ENCODE peak calls at places on chromosome 4, in four cellular contexts. R is K562, K is GM12878, G is HepG2. N is an unnamed sample.
A peak's percentile ranks its signal among the peaks of the same experiment; 100 is the strongest.

GRCh38 chr4:76589872-76590846 is 155.1 kb downstream of the SHROOM3 start:
- DNase-seq in R (no peak), G (peak; percentile 52), K (no peak), N (peak; percentile 63)

GRCh38 chr4:4855293-4856070 is 4.0 kb upstream of the MSX1 start:
- DNase-seq in G (no peak), K (no peak), R (no peak), N (no peak)

GRCh38 chr4:88690355-88690754 is 7.3 kb downstream of the NAP1L5 start:
- DNase-seq in K (no peak), G (no peak), R (peak; percentile 30), N (no peak)

GRCh38 chr4:165844151-165844550 is 28.9 kb upstream of the TLL1 start:
- DNase-seq in R (no peak), G (no peak), K (no peak), N (no peak)

GRCh38 chr4:7523526-7523925 is 88.8 kb upstream of the PSAPL1 start:
- DNase-seq in R (no peak), K (no peak), G (no peak), N (no peak)

GRCh38 chr4:140099993-140100392 is 54.0 kb downstream of the MAML3 start:
- DNase-seq in G (no peak), R (no peak), K (no peak), N (no peak)

GRCh38 chr4:1567519-1567807 is 116.7 kb downstream of the FAM53A start:
- DNase-seq in K (no peak), R (no peak), G (no peak), N (no peak)

GRCh38 chr4:92825186-92825715 is 521.5 kb downstream of the GRID2 start:
- DNase-seq in G (no peak), K (no peak), R (no peak), N (no peak)

GRCh38 chr4:125091031-125091540 is 223.7 kb upstream of the FAT4 start:
- DNase-seq in R (no peak), K (no peak), G (no peak), N (no peak)

GRCh38 chr4:100805547-100805946 is 287.7 kb upstream of the EMCN start:
- DNase-seq in R (no peak), G (no peak), K (no peak), N (no peak)

GRCh38 chr4:20754091-20754490 is 53.8 kb downstream of the PACRGL start:
- DNase-seq in R (no peak), G (no peak), K (no peak), N (no peak)

GRCh38 chr4:8272472-8273428 is 3.2 kb downstream of the HTRA3 start:
- DNase-seq in K (no peak), R (no peak), G (no peak), N (no peak)

GRCh38 chr4:2062168-2062807 is 3.2 kb downstream of the NAT8L start:
- DNase-seq in R (no peak), G (no peak), K (no peak), N (no peak)

DNA sequence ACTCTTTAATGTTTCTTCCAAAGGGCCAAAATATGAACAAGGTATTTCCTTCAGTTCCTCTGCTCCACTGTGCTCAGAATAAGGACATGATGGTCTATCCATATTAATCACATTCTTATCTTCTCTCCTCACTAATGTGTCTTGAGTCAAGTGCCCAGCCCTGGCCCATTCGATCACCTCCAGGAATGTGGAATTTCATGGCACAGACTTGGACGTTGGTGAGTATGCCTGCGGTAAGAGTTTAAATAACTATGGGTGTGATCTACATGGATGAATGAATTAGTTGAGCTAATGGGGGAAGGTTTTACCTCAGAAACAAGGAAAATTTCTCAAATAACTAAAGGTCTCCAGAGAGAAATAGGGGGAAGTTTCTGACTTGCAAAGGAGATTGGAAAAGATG is 174.0 kb downstream of the NPFFR2 start:
- DNase-seq in K (no peak), G (no peak), R (no peak), N (no peak)
- TF ChIP-seq HDAC6 in K (no peak), G (no peak), R (no peak), N (no peak)

DNA sequence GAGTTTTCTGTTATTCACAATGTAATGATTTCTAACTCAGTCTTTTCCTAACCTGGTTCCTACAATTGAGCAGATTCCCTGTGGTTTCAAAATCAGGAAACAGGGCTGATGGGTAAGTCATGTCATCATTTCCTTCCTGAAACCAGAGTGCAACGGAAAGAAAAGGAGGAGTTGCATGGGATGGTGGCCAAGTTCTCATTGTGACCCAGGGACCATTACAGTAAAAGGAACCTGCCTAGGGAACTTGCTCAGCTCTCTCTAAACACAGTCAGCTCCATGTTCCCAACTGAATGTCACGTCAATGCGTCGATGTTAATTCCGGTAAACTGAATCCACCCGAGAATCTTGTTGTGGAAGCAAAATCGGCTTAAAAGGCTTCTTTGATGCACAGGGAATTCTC is 51.2 kb downstream of the LGI2 start:
- DNase-seq in R (no peak), K (no peak), G (no peak), N (no peak)
- TF ChIP-seq HDAC6 in R (no peak), K (no peak), G (no peak), N (no peak)

DNA sequence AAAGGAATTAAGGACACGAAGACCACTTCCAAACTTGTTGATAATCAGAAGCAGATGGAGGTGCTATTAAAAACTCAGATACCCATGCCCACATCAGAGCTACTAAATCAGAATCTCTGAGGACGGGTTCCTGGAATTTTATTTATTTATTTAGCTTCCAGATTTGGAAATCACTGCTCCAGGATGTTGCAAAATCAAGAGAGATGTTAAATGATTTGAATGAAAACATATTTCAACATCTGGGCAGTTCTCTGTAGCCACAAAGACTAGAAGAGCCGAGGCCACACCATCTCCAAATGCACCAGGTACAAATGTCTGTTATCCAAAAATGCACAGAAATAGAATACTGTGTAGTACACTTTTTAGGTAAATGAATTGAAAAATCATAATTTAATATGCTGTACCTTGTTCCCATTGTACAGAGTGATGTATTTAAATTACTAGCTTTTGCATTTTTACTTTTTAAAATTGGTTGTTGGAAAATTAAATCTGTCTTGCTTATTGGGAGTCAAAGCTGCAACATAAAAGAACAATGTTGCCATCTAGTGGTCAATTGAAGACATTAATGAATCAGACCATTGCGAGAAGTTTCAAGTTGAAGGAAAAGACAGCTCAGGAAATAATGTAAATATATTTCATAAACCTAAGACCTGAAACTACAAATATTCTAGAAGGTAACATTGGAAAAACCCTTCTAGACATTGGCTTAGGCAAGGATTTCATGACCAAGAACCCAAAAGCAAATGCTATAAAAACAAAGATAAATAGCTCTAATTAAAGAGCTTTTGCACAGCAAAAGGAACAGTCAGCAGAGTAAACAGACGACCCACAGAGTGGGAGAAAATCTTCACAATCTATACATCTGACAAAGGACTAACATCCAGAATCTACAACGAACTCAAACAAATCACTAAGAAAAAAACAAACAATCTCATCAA is 151.3 kb upstream of the TTC29 start:
- DNase-seq in K (no peak), G (peak; percentile 34), R (peak; percentile 38), N (no peak)
- TF ChIP-seq HDAC6 in K (no peak), G (no peak), R (no peak), N (no peak)

DNA sequence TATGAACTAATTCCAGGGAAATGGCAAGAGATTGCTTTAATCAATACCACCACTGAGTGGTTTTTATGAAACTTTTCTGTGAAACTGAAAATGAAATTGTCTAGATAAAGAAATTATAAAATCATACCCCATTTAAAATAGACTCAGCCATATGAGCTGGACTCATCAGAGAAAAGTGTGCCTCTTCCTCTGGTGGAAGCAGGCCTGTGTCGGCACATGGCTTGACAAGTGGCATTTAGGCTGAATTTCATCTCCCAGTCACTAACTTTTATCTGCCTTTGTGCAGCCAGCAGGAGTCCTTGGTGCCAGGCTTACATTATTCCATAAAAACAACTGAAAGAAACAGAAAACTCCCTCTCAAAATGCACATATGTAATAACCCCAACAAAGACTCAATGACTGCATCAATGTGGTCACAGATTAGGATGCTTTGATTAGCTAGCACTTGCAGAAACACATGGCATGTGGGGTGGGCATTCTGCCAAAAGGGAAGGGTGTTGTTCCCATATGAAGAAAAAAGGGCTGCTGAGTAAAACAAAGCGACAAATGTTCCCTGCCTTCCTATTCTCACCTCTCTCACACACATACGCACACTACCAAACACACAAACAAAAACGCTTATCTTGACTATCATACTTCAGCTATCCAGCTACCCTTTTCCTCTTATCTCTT is 232.3 kb downstream of the PABPC4L start:
- DNase-seq in K (no peak), G (no peak), R (peak; percentile 7), N (no peak)
- TF ChIP-seq HDAC6 in K (no peak), G (no peak), R (no peak), N (no peak)

GRCh38 chr4:153207561-153207960 is 3.3 kb downstream of the TRIM2 start:
- DNase-seq in R (peak; percentile 42), K (no peak), G (peak; percentile 28), N (no peak)
- TF ChIP-seq HDAC6 in R (no peak), K (no peak), G (no peak), N (no peak)

GRCh38 chr4:44927361-44928061 is 201.2 kb upstream of the GNPDA2 start:
- DNase-seq in G (peak; percentile 23), R (peak; percentile 27), K (no peak), N (no peak)
- TF ChIP-seq HDAC6 in G (no peak), R (no peak), K (no peak), N (no peak)

DNA sequence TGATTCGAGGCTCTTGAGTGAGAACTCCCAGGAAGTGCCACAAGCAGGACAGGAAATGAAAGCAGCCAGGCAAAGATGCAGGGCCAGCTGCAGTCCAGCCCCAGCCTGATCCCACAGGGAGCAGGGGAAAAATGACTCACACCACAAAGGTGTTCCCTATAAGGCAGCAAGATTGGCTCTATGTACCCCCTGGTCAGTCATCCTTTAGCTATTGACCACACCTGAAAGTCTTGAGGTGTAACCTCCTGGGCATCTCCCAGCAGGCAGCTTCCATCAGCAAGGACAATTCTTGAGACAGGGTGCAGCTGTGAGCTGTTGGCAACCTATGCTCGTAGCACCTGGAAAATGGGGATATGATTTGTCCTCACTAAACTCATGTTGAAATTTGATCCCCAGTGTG is 27.9 kb upstream of the EXOC1L start:
- DNase-seq in K (no peak), R (no peak), G (no peak), N (no peak)
- TF ChIP-seq HDAC6 in K (no peak), R (no peak), G (no peak), N (no peak)

GRCh38 chr4:16759781-16760459 is 138.5 kb downstream of the LDB2 start:
- DNase-seq in R (no peak), K (no peak), G (no peak), N (no peak)
- TF ChIP-seq HDAC6 in R (no peak), K (no peak), G (no peak), N (no peak)

GRCh38 chr4:94412019-94413017 is 39.4 kb upstream of the PDLIM5 start:
- DNase-seq in K (no peak), R (peak; percentile 69), G (peak; percentile 73), N (no peak)

GRCh38 chr4:94409375-94409679 is 42.4 kb upstream of the PDLIM5 start:
- DNase-seq in G (no peak), K (no peak), R (no peak), N (no peak)

GRCh38 chr4:94411296-94411695 is 40.4 kb upstream of the PDLIM5 start:
- DNase-seq in R (no peak), G (no peak), K (no peak), N (no peak)

GRCh38 chr4:94409947-94410346 is 41.8 kb upstream of the PDLIM5 start:
- DNase-seq in G (no peak), R (no peak), K (no peak), N (no peak)

GRCh38 chr4:94410678-94411206 is 41.0 kb upstream of the PDLIM5 start:
- DNase-seq in R (peak; percentile 28), K (no peak), G (peak; percentile 76), N (no peak)
- TF ChIP-seq HDAC6 in R (no peak), K (no peak), G (no peak), N (no peak)

GRCh38 chr4:107834241-107834856 is 9.6 kb downstream of the SGMS2 start:
- DNase-seq in R (no peak), G (no peak), K (no peak), N (no peak)
- TF ChIP-seq HDAC6 in R (no peak), G (no peak), K (no peak), N (no peak)

N was measured in H1.